ENCODE peak calls at places on chromosomes 16 and 17, in five cellular contexts. S is HEK293T; L is dorsolateral prefrontal cortex; F is activated effector memory CD4-positive, alpha-beta T cell treated with anti-CD3 and anti-CD28 coated beads, Interleukin-2, amount 50 U/mL, for 16 hours; I is A549. U is an unnamed sample.

GRCh38 chr16:78684040-78684611 is 584.7 kb downstream of the WWOX start:
- DNase-seq in L (no peak), F (no peak), I (peak; percentile 6), S (no peak), U (no peak)

GRCh38 chr17:78117027-78117981 is 11.3 kb downstream of the TMC6 start:
- DNase-seq in F (no peak), L (no peak), I (no peak), S (no peak), U (peak; percentile 73)

GRCh38 chr17:81870155-81870977 is 771 bp downstream of the ARHGDIA start:
- DNase-seq in I (no peak), F (peak; percentile 79), S (no peak), L (no peak), U (peak; percentile 82)

GRCh38 chr16:85733839-85734170 is 17.1 kb downstream of the C16orf74 start:
- DNase-seq in S (no peak), I (peak; percentile 47), L (no peak), F (no peak), U (no peak)

GRCh38 chr16:80667258-80667560 is 126.4 kb downstream of the DYNLRB2 start:
- DNase-seq in F (no peak), I (no peak), L (no peak), S (no peak), U (no peak)

GRCh38 chr17:42107597-42108576 is 4.6 kb downstream of the DHX58 start:
- DNase-seq in I (peak; percentile 88), L (peak; percentile 77), F (peak; percentile 94), S (peak; percentile 99), U (peak; percentile 88)

GRCh38 chr16:48526058-48526957 is 83.7 kb downstream of the N4BP1 start:
- DNase-seq in I (peak; percentile 44), L (no peak), F (peak; percentile 73), S (no peak), U (peak; percentile 43)

GRCh38 chr17:17151962-17152361 is 54.2 kb downstream of the PLD6 start:
- DNase-seq in F (peak; percentile 73), I (peak; percentile 81), S (no peak), L (peak; percentile 92), U (peak; percentile 77)

GRCh38 chr16:87692176-87692575 is 73.6 kb downstream of the KLHDC4 start:
- DNase-seq in L (no peak), I (no peak), F (no peak), S (no peak), U (no peak)

GRCh38 chr17:72693147-72693878 is 399.2 kb downstream of the SLC39A11 start:
- DNase-seq in F (no peak), I (no peak), L (no peak), S (no peak), U (no peak)

GRCh38 chr17:14061666-14062560 is 7.4 kb upstream of the COX10 start:
- DNase-seq in L (no peak), S (no peak), I (no peak), F (no peak), U (no peak)

GRCh38 chr16:75105306-75106061 is 11.1 kb downstream of the LDHD start:
- DNase-seq in I (no peak), L (peak; percentile 67), F (no peak), S (no peak), U (peak; percentile 69)

GRCh38 chr17:76901542-76902197 is 33.5 kb downstream of the MGAT5B start:
- DNase-seq in I (no peak), F (no peak), L (no peak), S (no peak), U (no peak)

GRCh38 chr16:14553447-14553846 is 76.6 kb downstream of the PARN start:
- DNase-seq in S (no peak), I (no peak), F (no peak), L (no peak), U (no peak)